ENCODE peak calls at places on chromosomes 12 and 14, in seven cellular contexts. B, C, A, E, W, L and J are unnamed samples.
A peak's percentile ranks its signal among the peaks of the same experiment; 100 is the strongest.

GRCh38 chr14:77151918-77152588 is 10.5 kb upstream of the ZDHHC22 start:
- DNase-seq in A (no peak), W (peak; percentile 42), L (no peak), E (no peak), B (no peak), C (no peak), J (no peak)

GRCh38 chr14:84375235-84375634 is 1154.7 kb upstream of the FLRT2 start:
- DNase-seq in B (no peak), W (peak; percentile 29), A (no peak), L (no peak), E (peak; percentile 27), C (no peak), J (no peak)

GRCh38 chr12:81758421-81759214 is 532 bp downstream of the PPFIA2 start:
- DNase-seq in E (peak; percentile 41), B (no peak), L (no peak), A (no peak), C (peak; percentile 33), W (peak; percentile 38), J (peak; percentile 60)

GRCh38 chr14:98198385-98198784 is 1073.6 kb downstream of the BCL11B start:
- DNase-seq in E (no peak), A (no peak), C (no peak), W (no peak), B (no peak), L (no peak), J (no peak)

GRCh38 chr12:92457458-92458195 is 245.2 kb upstream of the PLEKHG7 start:
- DNase-seq in E (no peak), C (no peak), L (no peak), W (no peak), A (no peak), B (no peak), J (no peak)

GRCh38 chr14:44374906-44375305 is 132.2 kb downstream of the FSCB start:
- DNase-seq in B (no peak), W (no peak), A (no peak), E (no peak), C (no peak), L (no peak), J (no peak)

GRCh38 chr14:99968156-99968920 is 96.9 kb upstream of the EVL start:
- DNase-seq in A (no peak), L (peak; percentile 52), E (peak; percentile 92), W (peak; percentile 74), C (no peak), B (no peak), J (no peak)

GRCh38 chr12:32454075-32454474 is 54.7 kb downstream of the FGD4 start:
- DNase-seq in A (no peak), E (peak; percentile 78), L (no peak), W (peak; percentile 67), B (no peak), C (no peak), J (no peak)

GRCh38 chr14:104138098-104138890 is at the start of gene KIF26A:
- DNase-seq in E (no peak), L (no peak), B (no peak), C (no peak), W (no peak), A (no peak), J (no peak)

GRCh38 chr12:2266666-2267623 is 214.2 kb downstream of the CACNA1C start:
- DNase-seq in W (no peak), L (no peak), C (no peak), B (no peak), A (no peak), E (no peak), J (no peak)

GRCh38 chr12:105935981-105936380 is 202.8 kb downstream of the NUAK1 start:
- DNase-seq in A (no peak), C (no peak), W (peak; percentile 31), E (peak; percentile 65), B (no peak), L (no peak), J (no peak)

GRCh38 chr14:44914849-44915248 is 46.9 kb downstream of the KLHL28 start:
- DNase-seq in W (peak; percentile 31), E (peak; percentile 9), C (no peak), L (no peak), B (no peak), A (no peak), J (no peak)